ENCODE peak calls at places on chromosomes 3 and 15, in seven cellular contexts. A is AG10803, I is HL-60, L is progenitor cell of endocrine pancreas, Q is GM12865, T is hepatocyte, J is coronary artery. N is an unnamed sample.
A peak's percentile ranks its signal among the peaks of the same experiment; 100 is the strongest.

GRCh38 chr3:64143399-64144130 is 81.7 kb downstream of the PRICKLE2 start:
- DNase-seq in L (no peak), I (no peak), Q (no peak), A (peak; percentile 74), J (no peak), T (no peak), N (no peak)

GRCh38 chr15:29454506-29454905 is 184.9 kb upstream of the NSMCE3 start:
- DNase-seq in J (no peak), I (no peak), Q (no peak), L (no peak), T (no peak), A (no peak), N (no peak)

GRCh38 chr3:157786618-157787017 is 283.4 kb upstream of the VEPH1 start:
- DNase-seq in T (no peak), Q (no peak), I (no peak), J (no peak), A (peak; percentile 78), L (no peak), N (no peak)

GRCh38 chr3:124296416-124296815 is 304.5 kb upstream of the ROPN1 start:
- DNase-seq in L (no peak), A (no peak), I (no peak), Q (peak; percentile 7), J (no peak), T (no peak), N (no peak)

GRCh38 chr3:48215466-48215865 is 7.8 kb upstream of the CAMP start:
- DNase-seq in I (no peak), Q (no peak), J (no peak), A (peak; percentile 44), T (peak; percentile 40), L (no peak), N (no peak)

GRCh38 chr15:87570186-87570585 is 686.4 kb downstream of the NTRK3 start:
- DNase-seq in J (no peak), T (no peak), A (no peak), I (no peak), Q (no peak), L (no peak), N (no peak)

GRCh38 chr15:66515901-66516322 is 10.8 kb downstream of the ZWILCH start:
- DNase-seq in Q (no peak), I (no peak), L (no peak), J (no peak), A (peak; percentile 36), T (no peak), N (no peak)

GRCh38 chr3:148450819-148451218 is 246.9 kb upstream of the AGTR1 start:
- DNase-seq in J (no peak), I (no peak), A (no peak), Q (no peak), L (no peak), T (peak; percentile 35), N (no peak)

GRCh38 chr3:18951333-18951732 is 197.0 kb upstream of the KCNH8 start:
- DNase-seq in A (no peak), L (no peak), Q (no peak), I (no peak), J (no peak), T (no peak), N (no peak)

GRCh38 chr3:150210461-150211110 is 197.5 kb upstream of the TSC22D2 start:
- DNase-seq in A (no peak), J (no peak), T (no peak), Q (no peak), L (no peak), I (no peak), N (no peak)
- TF ChIP-seq CTCF in A (no peak), J (no peak), T (no peak), Q (no peak), L (no peak), I (no peak), N (no peak)

GRCh38 chr3:20028846-20029430 is 11.3 kb upstream of the KAT2B start:
- DNase-seq in J (no peak), L (no peak), I (no peak), T (no peak), Q (no peak), A (no peak), N (no peak)

GRCh38 chr3:20027136-20027535 is 13.1 kb upstream of the KAT2B start:
- DNase-seq in J (no peak), T (no peak), L (no peak), A (no peak), Q (no peak), I (no peak), N (no peak)

GRCh38 chr3:20023663-20024417 is 11.8 kb upstream of the PP2D1 start:
- DNase-seq in J (no peak), Q (no peak), L (no peak), T (peak; percentile 40), A (no peak), I (peak; percentile 74), N (no peak)

GRCh38 chr3:20022954-20023644 is 11.0 kb upstream of the PP2D1 start:
- DNase-seq in Q (no peak), I (no peak), T (no peak), A (no peak), L (no peak), J (no peak), N (no peak)
- TF ChIP-seq CTCF in Q (no peak), I (no peak), T (no peak), A (no peak), L (no peak), J (no peak), N (no peak)

GRCh38 chr3:147173280-147173679 is 233.1 kb downstream of the ZIC4 start:
- DNase-seq in L (no peak), T (no peak), I (no peak), J (no peak), A (no peak), Q (no peak), N (no peak)
- TF ChIP-seq CTCF in L (no peak), T (no peak), I (no peak), J (no peak), A (no peak), Q (no peak), N (no peak)

DNA sequence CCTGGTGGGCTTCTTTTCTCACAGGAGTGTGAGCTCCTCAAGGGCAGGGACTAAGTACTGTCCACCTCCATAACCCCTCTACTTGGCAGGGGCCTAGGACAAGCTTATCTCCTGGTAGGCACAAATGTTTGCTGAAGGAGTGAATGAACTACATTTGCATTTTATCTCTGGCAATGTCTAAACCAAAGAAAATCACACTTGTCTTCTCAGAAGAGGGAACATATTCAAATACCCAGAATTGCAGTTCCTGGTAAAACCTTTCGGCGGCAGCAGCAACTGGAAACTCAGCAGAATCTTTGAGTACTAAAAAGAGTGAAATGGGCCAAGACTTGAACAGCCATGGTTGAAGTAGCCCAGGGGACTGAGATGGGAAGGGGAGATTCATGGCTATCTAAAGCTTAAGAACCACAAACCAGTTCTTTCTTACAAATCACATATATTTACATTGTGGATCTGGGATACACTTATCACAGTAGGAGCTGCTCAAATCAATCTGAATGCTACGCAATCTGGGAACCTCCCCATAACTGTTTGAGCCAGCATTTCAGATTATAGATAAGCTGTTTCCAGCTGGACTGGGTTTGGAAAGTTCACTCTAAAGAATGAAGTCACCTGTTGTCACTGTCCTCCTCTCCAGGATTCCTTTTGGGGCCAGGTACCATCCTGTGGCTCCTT is 18.7 kb upstream of the PTPN9 start:
- DNase-seq in L (no peak), J (no peak), I (no peak), T (peak; percentile 25), A (no peak), Q (peak; percentile 25), N (no peak)
- TF ChIP-seq CTCF in L (peak; percentile 40), J (no peak), I (no peak), T (peak; percentile 26), A (peak; percentile 53), Q (peak; percentile 25), N (peak; percentile 6)

DNA sequence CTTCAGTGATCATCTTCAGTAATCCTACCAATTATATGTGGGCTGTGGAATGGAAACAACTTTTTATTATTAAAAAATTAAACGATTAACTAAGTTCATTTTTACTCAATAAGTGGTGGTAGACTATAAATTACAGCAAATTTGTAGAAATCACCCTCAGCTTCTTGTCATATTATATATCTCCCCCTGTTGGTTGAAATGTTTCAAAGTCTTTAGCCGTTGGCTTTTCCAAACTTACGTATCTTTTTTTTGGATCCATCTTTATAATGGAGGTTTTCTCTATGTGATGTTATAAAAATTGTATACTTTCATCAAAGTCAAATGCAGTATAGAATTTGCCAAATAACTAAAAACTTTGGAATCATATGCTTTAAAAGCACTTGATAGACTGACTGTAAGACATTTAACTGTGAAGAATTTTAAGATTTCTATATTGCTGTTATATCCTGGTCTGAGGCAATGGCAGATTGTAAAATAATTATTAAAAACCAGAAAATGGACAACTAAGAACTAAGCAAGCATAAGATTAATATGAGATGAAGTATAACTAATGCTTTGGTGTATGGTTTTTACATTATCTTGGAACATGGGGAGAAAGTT is 44.7 kb downstream of the ATP11B start:
- DNase-seq in L (no peak), A (peak; percentile 50), Q (peak; percentile 18), J (no peak), T (peak; percentile 54), I (peak; percentile 2), N (no peak)
- TF ChIP-seq CTCF in L (peak; percentile 63), A (peak; percentile 54), Q (peak; percentile 12), J (no peak), T (peak; percentile 60), I (no peak), N (no peak)

GRCh38 chr3:121975702-121976302 is 46.2 kb downstream of the ILDR1 start:
- DNase-seq in T (no peak), J (no peak), L (no peak), Q (no peak), A (no peak), I (no peak), N (no peak)
- TF ChIP-seq CTCF in T (no peak), J (no peak), L (no peak), Q (peak; percentile 7), A (no peak), I (no peak), N (no peak)

GRCh38 chr3:136249091-136249490 is 1.0 kb upstream of the PCCB start:
- DNase-seq in A (no peak), J (no peak), L (no peak), I (no peak), Q (no peak), T (no peak), N (no peak)

GRCh38 chr3:136249593-136250225 is 431 bp upstream of the PCCB start:
- DNase-seq in L (no peak), Q (peak; percentile 44), T (no peak), I (peak; percentile 49), A (no peak), J (no peak), N (no peak)

GRCh38 chr3:136251511-136251910 is 1.4 kb downstream of the PCCB start:
- DNase-seq in I (no peak), Q (no peak), J (no peak), A (no peak), T (no peak), L (no peak), N (peak; percentile 24)

GRCh38 chr3:136250226-136250861 is at the start of gene PCCB:
- DNase-seq in A (peak; percentile 91), J (peak; percentile 93), L (peak; percentile 89), I (peak; percentile 95), T (peak; percentile 97), Q (peak; percentile 98), N (peak; percentile 92)

GRCh38 chr3:136250862-136251460 is 821 bp downstream of the PCCB start:
- DNase-seq in I (peak; percentile 75), A (peak; percentile 57), Q (peak; percentile 84), L (no peak), J (peak; percentile 84), T (peak; percentile 19), N (peak; percentile 53)
- TF ChIP-seq CTCF in I (peak; percentile 20), A (peak; percentile 32), Q (peak; percentile 30), L (no peak), J (no peak), T (no peak), N (peak; percentile 11)